ENCODE peak calls at places on chromosomes 16 and 17, in five cellular contexts. One of them, this sample, is unnamed.

GRCh38 chr17:3959295-3959899 is 4.8 kb downstream of the ATP2A3 start:
- DNase-seq in progenitor cell of endocrine pancreas: no peak
- DNase-seq in stimulated activated CD4-positive, alpha-beta T cell treated with anti-CD3 and anti-CD28 coated beads, Interleukin-2, amount 100 ng/mL, for 48 hours: no peak
- DNase-seq in effector memory CD4-positive, alpha-beta T cell: no peak
- DNase-seq in BE2C: no peak
- DNase-seq in this sample: peak; percentile 88

GRCh38 chr17:53571342-53571741 is 251.4 kb upstream of the KIF2B start:
- DNase-seq in BE2C: no peak
- DNase-seq in effector memory CD4-positive, alpha-beta T cell: no peak
- DNase-seq in stimulated activated CD4-positive, alpha-beta T cell treated with anti-CD3 and anti-CD28 coated beads, Interleukin-2, amount 100 ng/mL, for 48 hours: no peak
- DNase-seq in progenitor cell of endocrine pancreas: no peak
- DNase-seq in this sample: no peak

GRCh38 chr16:88194397-88195020 is 188.2 kb upstream of the ZNF469 start:
- DNase-seq in stimulated activated CD4-positive, alpha-beta T cell treated with anti-CD3 and anti-CD28 coated beads, Interleukin-2, amount 100 ng/mL, for 48 hours: no peak
- DNase-seq in BE2C: peak; percentile 82
- DNase-seq in effector memory CD4-positive, alpha-beta T cell: no peak
- DNase-seq in progenitor cell of endocrine pancreas: no peak
- DNase-seq in this sample: peak; percentile 27

GRCh38 chr17:28579526-28579925 is 2.8 kb upstream of the ALDOC start:
- DNase-seq in progenitor cell of endocrine pancreas: no peak
- DNase-seq in effector memory CD4-positive, alpha-beta T cell: no peak
- DNase-seq in stimulated activated CD4-positive, alpha-beta T cell treated with anti-CD3 and anti-CD28 coated beads, Interleukin-2, amount 100 ng/mL, for 48 hours: no peak
- DNase-seq in BE2C: no peak
- DNase-seq in this sample: no peak

GRCh38 chr16:68901910-68902309 is 58.6 kb downstream of the TANGO6 start:
- DNase-seq in progenitor cell of endocrine pancreas: no peak
- DNase-seq in BE2C: no peak
- DNase-seq in stimulated activated CD4-positive, alpha-beta T cell treated with anti-CD3 and anti-CD28 coated beads, Interleukin-2, amount 100 ng/mL, for 48 hours: no peak
- DNase-seq in effector memory CD4-positive, alpha-beta T cell: no peak
- DNase-seq in this sample: no peak

GRCh38 chr16:31181102-31181830 is 1.3 kb downstream of the FUS start:
- DNase-seq in stimulated activated CD4-positive, alpha-beta T cell treated with anti-CD3 and anti-CD28 coated beads, Interleukin-2, amount 100 ng/mL, for 48 hours: no peak
- DNase-seq in BE2C: peak; percentile 30
- DNase-seq in progenitor cell of endocrine pancreas: no peak
- DNase-seq in effector memory CD4-positive, alpha-beta T cell: peak; percentile 33
- DNase-seq in this sample: peak; percentile 54

GRCh38 chr17:33335491-33336173 is 42.5 kb upstream of the ASIC2 start:
- DNase-seq in BE2C: peak; percentile 8
- DNase-seq in progenitor cell of endocrine pancreas: no peak
- DNase-seq in effector memory CD4-positive, alpha-beta T cell: no peak
- DNase-seq in stimulated activated CD4-positive, alpha-beta T cell treated with anti-CD3 and anti-CD28 coated beads, Interleukin-2, amount 100 ng/mL, for 48 hours: no peak
- DNase-seq in this sample: no peak

GRCh38 chr16:16868727-16869126 is 489.8 kb downstream of the NPIPA7 start:
- DNase-seq in effector memory CD4-positive, alpha-beta T cell: no peak
- DNase-seq in BE2C: no peak
- DNase-seq in progenitor cell of endocrine pancreas: no peak
- DNase-seq in stimulated activated CD4-positive, alpha-beta T cell treated with anti-CD3 and anti-CD28 coated beads, Interleukin-2, amount 100 ng/mL, for 48 hours: no peak
- DNase-seq in this sample: no peak

GRCh38 chr17:1222321-1222720 is 42.5 kb upstream of the ABR start:
- DNase-seq in effector memory CD4-positive, alpha-beta T cell: no peak
- DNase-seq in progenitor cell of endocrine pancreas: no peak
- DNase-seq in BE2C: no peak
- DNase-seq in stimulated activated CD4-positive, alpha-beta T cell treated with anti-CD3 and anti-CD28 coated beads, Interleukin-2, amount 100 ng/mL, for 48 hours: no peak
- DNase-seq in this sample: no peak

GRCh38 chr17:17126131-17127110 is 79.7 kb downstream of the PLD6 start:
- DNase-seq in progenitor cell of endocrine pancreas: no peak
- DNase-seq in BE2C: no peak
- DNase-seq in stimulated activated CD4-positive, alpha-beta T cell treated with anti-CD3 and anti-CD28 coated beads, Interleukin-2, amount 100 ng/mL, for 48 hours: no peak
- DNase-seq in effector memory CD4-positive, alpha-beta T cell: no peak
- DNase-seq in this sample: no peak

GRCh38 chr17:78933025-78933958 is 8.1 kb upstream of the TIMP2 start:
- DNase-seq in effector memory CD4-positive, alpha-beta T cell: peak; percentile 22
- DNase-seq in stimulated activated CD4-positive, alpha-beta T cell treated with anti-CD3 and anti-CD28 coated beads, Interleukin-2, amount 100 ng/mL, for 48 hours: no peak
- DNase-seq in progenitor cell of endocrine pancreas: no peak
- DNase-seq in BE2C: no peak
- DNase-seq in this sample: peak; percentile 40

GRCh38 chr17:2177235-2177811 is 122.4 kb downstream of the HIC1 start:
- DNase-seq in effector memory CD4-positive, alpha-beta T cell: no peak
- DNase-seq in BE2C: no peak
- DNase-seq in stimulated activated CD4-positive, alpha-beta T cell treated with anti-CD3 and anti-CD28 coated beads, Interleukin-2, amount 100 ng/mL, for 48 hours: no peak
- DNase-seq in progenitor cell of endocrine pancreas: no peak
- DNase-seq in this sample: no peak

GRCh38 chr16:54228325-54228724 is 58.3 kb downstream of the IRX3 start:
- DNase-seq in progenitor cell of endocrine pancreas: no peak
- DNase-seq in BE2C: no peak
- DNase-seq in stimulated activated CD4-positive, alpha-beta T cell treated with anti-CD3 and anti-CD28 coated beads, Interleukin-2, amount 100 ng/mL, for 48 hours: no peak
- DNase-seq in effector memory CD4-positive, alpha-beta T cell: no peak
- DNase-seq in this sample: no peak

GRCh38 chr16:89332248-89333245 is 115.0 kb downstream of the ZNF778 start:
- DNase-seq in BE2C: no peak
- DNase-seq in effector memory CD4-positive, alpha-beta T cell: no peak
- DNase-seq in stimulated activated CD4-positive, alpha-beta T cell treated with anti-CD3 and anti-CD28 coated beads, Interleukin-2, amount 100 ng/mL, for 48 hours: no peak
- DNase-seq in progenitor cell of endocrine pancreas: no peak
- DNase-seq in this sample: no peak

GRCh38 chr17:75906143-75906884 is 1.6 kb upstream of the MRPL38 start:
- DNase-seq in BE2C: no peak
- DNase-seq in progenitor cell of endocrine pancreas: no peak
- DNase-seq in stimulated activated CD4-positive, alpha-beta T cell treated with anti-CD3 and anti-CD28 coated beads, Interleukin-2, amount 100 ng/mL, for 48 hours: no peak
- DNase-seq in effector memory CD4-positive, alpha-beta T cell: no peak
- DNase-seq in this sample: no peak

GRCh38 chr17:47851764-47852112 is 775 bp upstream of the SP6 start:
- DNase-seq in effector memory CD4-positive, alpha-beta T cell: no peak
- DNase-seq in stimulated activated CD4-positive, alpha-beta T cell treated with anti-CD3 and anti-CD28 coated beads, Interleukin-2, amount 100 ng/mL, for 48 hours: no peak
- DNase-seq in BE2C: no peak
- DNase-seq in progenitor cell of endocrine pancreas: no peak
- DNase-seq in this sample: no peak

GRCh38 chr17:63116228-63116627 is 150.2 kb downstream of the TANC2 start:
- DNase-seq in BE2C: peak; percentile 16
- DNase-seq in progenitor cell of endocrine pancreas: no peak
- DNase-seq in effector memory CD4-positive, alpha-beta T cell: no peak
- DNase-seq in stimulated activated CD4-positive, alpha-beta T cell treated with anti-CD3 and anti-CD28 coated beads, Interleukin-2, amount 100 ng/mL, for 48 hours: no peak
- DNase-seq in this sample: no peak

GRCh38 chr17:4986403-4986802 is 1.1 kb downstream of the CAMTA2 start:
- DNase-seq in progenitor cell of endocrine pancreas: no peak
- DNase-seq in effector memory CD4-positive, alpha-beta T cell: peak; percentile 47
- DNase-seq in BE2C: no peak
- DNase-seq in stimulated activated CD4-positive, alpha-beta T cell treated with anti-CD3 and anti-CD28 coated beads, Interleukin-2, amount 100 ng/mL, for 48 hours: no peak
- DNase-seq in this sample: peak; percentile 57

GRCh38 chr17:74954665-74955421 is 17.7 kb downstream of the HID1 start:
- DNase-seq in BE2C: no peak
- DNase-seq in effector memory CD4-positive, alpha-beta T cell: no peak
- DNase-seq in stimulated activated CD4-positive, alpha-beta T cell treated with anti-CD3 and anti-CD28 coated beads, Interleukin-2, amount 100 ng/mL, for 48 hours: no peak
- DNase-seq in progenitor cell of endocrine pancreas: no peak
- DNase-seq in this sample: no peak

GRCh38 chr16:80656731-80657150 is 115.9 kb downstream of the DYNLRB2 start:
- DNase-seq in effector memory CD4-positive, alpha-beta T cell: no peak
- DNase-seq in stimulated activated CD4-positive, alpha-beta T cell treated with anti-CD3 and anti-CD28 coated beads, Interleukin-2, amount 100 ng/mL, for 48 hours: peak; percentile 16
- DNase-seq in BE2C: no peak
- DNase-seq in progenitor cell of endocrine pancreas: no peak
- DNase-seq in this sample: no peak

GRCh38 chr17:78179372-78179771 is 7.5 kb downstream of the TK1 start:
- DNase-seq in BE2C: no peak
- DNase-seq in effector memory CD4-positive, alpha-beta T cell: no peak
- DNase-seq in progenitor cell of endocrine pancreas: no peak
- DNase-seq in stimulated activated CD4-positive, alpha-beta T cell treated with anti-CD3 and anti-CD28 coated beads, Interleukin-2, amount 100 ng/mL, for 48 hours: no peak
- DNase-seq in this sample: no peak

GRCh38 chr16:11497329-11497805 is 89.4 kb downstream of the LITAF start:
- DNase-seq in BE2C: peak; percentile 76
- DNase-seq in progenitor cell of endocrine pancreas: no peak
- DNase-seq in stimulated activated CD4-positive, alpha-beta T cell treated with anti-CD3 and anti-CD28 coated beads, Interleukin-2, amount 100 ng/mL, for 48 hours: no peak
- DNase-seq in effector memory CD4-positive, alpha-beta T cell: no peak
- DNase-seq in this sample: peak; percentile 78

GRCh38 chr16:30087181-30087898 is 4.4 kb downstream of the TBX6 start:
- DNase-seq in effector memory CD4-positive, alpha-beta T cell: no peak
- DNase-seq in progenitor cell of endocrine pancreas: no peak
- DNase-seq in stimulated activated CD4-positive, alpha-beta T cell treated with anti-CD3 and anti-CD28 coated beads, Interleukin-2, amount 100 ng/mL, for 48 hours: no peak
- DNase-seq in BE2C: no peak
- DNase-seq in this sample: no peak

GRCh38 chr17:18185391-18185790 is 1.8 kb downstream of the ALKBH5 start:
- DNase-seq in progenitor cell of endocrine pancreas: no peak
- DNase-seq in effector memory CD4-positive, alpha-beta T cell: no peak
- DNase-seq in BE2C: no peak
- DNase-seq in stimulated activated CD4-positive, alpha-beta T cell treated with anti-CD3 and anti-CD28 coated beads, Interleukin-2, amount 100 ng/mL, for 48 hours: no peak
- DNase-seq in this sample: no peak

This sample was measured in colonic mucosa.